ENCODE peak calls at places on chromosomes 3 and 15, in six cellular contexts. One of them, this sample, is unnamed.

GRCh38 chr3:54917172-54917571 is 10.7 kb downstream of the LRTM1 start:
- DNase-seq in H54: no peak
- DNase-seq in body of pancreas: no peak
- DNase-seq in heart left ventricle: no peak
- DNase-seq in sigmoid colon: no peak
- DNase-seq in GM12891: no peak
- DNase-seq in this sample: no peak

GRCh38 chr15:48616216-48616615 is 29.3 kb downstream of the FBN1 start:
- DNase-seq in H54: no peak
- DNase-seq in body of pancreas: no peak
- DNase-seq in heart left ventricle: no peak
- DNase-seq in sigmoid colon: no peak
- DNase-seq in GM12891: no peak
- DNase-seq in this sample: no peak

GRCh38 chr15:93973287-93973686 is 258.1 kb upstream of the MCTP2 start:
- DNase-seq in H54: no peak
- DNase-seq in body of pancreas: no peak
- DNase-seq in heart left ventricle: peak; percentile 29
- DNase-seq in sigmoid colon: peak; percentile 89
- DNase-seq in GM12891: no peak
- DNase-seq in this sample: no peak

GRCh38 chr15:59399465-59400102 is 26.9 kb upstream of the MYO1E start:
- DNase-seq in H54: no peak
- DNase-seq in body of pancreas: no peak
- DNase-seq in heart left ventricle: peak; percentile 18
- DNase-seq in sigmoid colon: no peak
- DNase-seq in GM12891: no peak
- DNase-seq in this sample: no peak

GRCh38 chr3:132083583-132084372 is 49.0 kb upstream of the CPNE4 start:
- DNase-seq in H54: no peak
- DNase-seq in body of pancreas: no peak
- DNase-seq in heart left ventricle: no peak
- DNase-seq in sigmoid colon: no peak
- DNase-seq in GM12891: no peak
- DNase-seq in this sample: no peak

GRCh38 chr15:47717036-47717611 is at the start of gene SEMA6D:
- DNase-seq in H54: peak; percentile 32
- DNase-seq in body of pancreas: peak; percentile 79
- DNase-seq in heart left ventricle: peak; percentile 77
- DNase-seq in sigmoid colon: peak; percentile 77
- DNase-seq in GM12891: peak; percentile 15
- DNase-seq in this sample: no peak

GRCh38 chr3:185153861-185154629 is 1.2 kb upstream of the C3orf70 start:
- DNase-seq in H54: no peak
- DNase-seq in body of pancreas: no peak
- DNase-seq in heart left ventricle: no peak
- DNase-seq in sigmoid colon: no peak
- DNase-seq in GM12891: no peak
- DNase-seq in this sample: no peak

GRCh38 chr3:53566450-53567145 is 72.2 kb downstream of the CACNA1D start:
- DNase-seq in H54: no peak
- DNase-seq in body of pancreas: no peak
- DNase-seq in heart left ventricle: no peak
- DNase-seq in sigmoid colon: no peak
- DNase-seq in GM12891: no peak
- DNase-seq in this sample: no peak

GRCh38 chr3:98695816-98696215 is 67.3 kb upstream of the ST3GAL6 start:
- DNase-seq in H54: no peak
- DNase-seq in body of pancreas: no peak
- DNase-seq in heart left ventricle: no peak
- DNase-seq in sigmoid colon: no peak
- DNase-seq in GM12891: no peak
- DNase-seq in this sample: no peak

GRCh38 chr3:9731206-9732079 is at the start of gene BRPF1:
- DNase-seq in H54: peak; percentile 94
- DNase-seq in body of pancreas: peak; percentile 100
- DNase-seq in heart left ventricle: peak; percentile 100
- DNase-seq in sigmoid colon: peak; percentile 100
- DNase-seq in GM12891: peak; percentile 99
- DNase-seq in this sample: peak; percentile 100
- TF ChIP-seq POLR2A in H54: peak; percentile 83
- TF ChIP-seq POLR2A in body of pancreas: peak; percentile 62
- TF ChIP-seq POLR2A in heart left ventricle: peak; percentile 61
- TF ChIP-seq POLR2A in sigmoid colon: peak; percentile 51
- TF ChIP-seq POLR2A in GM12891: peak; percentile 39
- TF ChIP-seq POLR2A in this sample: peak; percentile 61

GRCh38 chr3:133700351-133700750 is 38.6 kb upstream of the TOPBP1 start:
- DNase-seq in H54: no peak
- DNase-seq in body of pancreas: no peak
- DNase-seq in heart left ventricle: no peak
- DNase-seq in sigmoid colon: no peak
- DNase-seq in GM12891: no peak
- DNase-seq in this sample: no peak

GRCh38 chr3:133699467-133699866 is 37.7 kb upstream of the TOPBP1 start:
- DNase-seq in H54: no peak
- DNase-seq in body of pancreas: no peak
- DNase-seq in heart left ventricle: no peak
- DNase-seq in sigmoid colon: no peak
- DNase-seq in GM12891: no peak
- DNase-seq in this sample: no peak

GRCh38 chr3:133695772-133696171 is 34.0 kb upstream of the TOPBP1 start:
- DNase-seq in H54: no peak
- DNase-seq in body of pancreas: no peak
- DNase-seq in heart left ventricle: no peak
- DNase-seq in sigmoid colon: no peak
- DNase-seq in GM12891: no peak
- DNase-seq in this sample: no peak

GRCh38 chr3:133699903-133700302 is 38.2 kb upstream of the TOPBP1 start:
- DNase-seq in H54: no peak
- DNase-seq in body of pancreas: no peak
- DNase-seq in heart left ventricle: no peak
- DNase-seq in sigmoid colon: no peak
- DNase-seq in GM12891: no peak
- DNase-seq in this sample: no peak

DNA sequence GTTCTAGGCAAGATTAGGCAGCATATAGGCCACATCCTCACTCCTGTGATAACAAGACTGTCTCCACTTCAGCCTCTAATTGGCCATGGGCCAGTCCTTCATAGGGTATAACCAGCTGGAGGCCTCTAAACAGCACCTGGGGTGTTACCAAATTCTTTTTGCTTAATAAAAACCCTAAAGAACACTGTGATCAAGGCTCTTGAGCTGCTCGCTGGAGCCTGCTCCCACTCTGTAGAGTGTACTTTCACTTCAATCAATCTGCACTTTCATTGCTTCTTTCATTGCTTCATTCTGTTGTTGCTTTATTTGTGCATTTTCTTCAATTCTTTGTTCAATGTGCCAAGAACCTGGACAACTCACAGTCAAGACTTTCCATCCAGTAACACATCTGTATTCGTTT is 36.2 kb upstream of the TOPBP1 start:
- DNase-seq in H54: no peak
- DNase-seq in body of pancreas: no peak
- DNase-seq in heart left ventricle: no peak
- DNase-seq in sigmoid colon: no peak
- DNase-seq in GM12891: no peak
- DNase-seq in this sample: no peak
- TF ChIP-seq POLR2A in H54: no peak
- TF ChIP-seq POLR2A in body of pancreas: no peak
- TF ChIP-seq POLR2A in heart left ventricle: no peak
- TF ChIP-seq POLR2A in sigmoid colon: no peak
- TF ChIP-seq POLR2A in GM12891: no peak
- TF ChIP-seq POLR2A in this sample: no peak

GRCh38 chr15:90002428-90002844 is 1.3 kb downstream of the ZNF710 start:
- DNase-seq in H54: no peak
- DNase-seq in body of pancreas: peak; percentile 40
- DNase-seq in heart left ventricle: peak; percentile 51
- DNase-seq in sigmoid colon: peak; percentile 78
- DNase-seq in GM12891: no peak
- DNase-seq in this sample: peak; percentile 55
- TF ChIP-seq POLR2A in H54: no peak
- TF ChIP-seq POLR2A in body of pancreas: peak; percentile 28
- TF ChIP-seq POLR2A in heart left ventricle: no peak
- TF ChIP-seq POLR2A in sigmoid colon: no peak
- TF ChIP-seq POLR2A in GM12891: no peak
- TF ChIP-seq POLR2A in this sample: no peak

GRCh38 chr15:85620321-85621044 is 174.2 kb downstream of the KLHL25 start:
- DNase-seq in H54: no peak
- DNase-seq in body of pancreas: no peak
- DNase-seq in heart left ventricle: no peak
- DNase-seq in sigmoid colon: no peak
- DNase-seq in GM12891: no peak
- DNase-seq in this sample: no peak
- TF ChIP-seq POLR2A in H54: no peak
- TF ChIP-seq POLR2A in body of pancreas: peak; percentile 34
- TF ChIP-seq POLR2A in heart left ventricle: peak; percentile 57
- TF ChIP-seq POLR2A in sigmoid colon: no peak
- TF ChIP-seq POLR2A in GM12891: no peak
- TF ChIP-seq POLR2A in this sample: no peak

DNA sequence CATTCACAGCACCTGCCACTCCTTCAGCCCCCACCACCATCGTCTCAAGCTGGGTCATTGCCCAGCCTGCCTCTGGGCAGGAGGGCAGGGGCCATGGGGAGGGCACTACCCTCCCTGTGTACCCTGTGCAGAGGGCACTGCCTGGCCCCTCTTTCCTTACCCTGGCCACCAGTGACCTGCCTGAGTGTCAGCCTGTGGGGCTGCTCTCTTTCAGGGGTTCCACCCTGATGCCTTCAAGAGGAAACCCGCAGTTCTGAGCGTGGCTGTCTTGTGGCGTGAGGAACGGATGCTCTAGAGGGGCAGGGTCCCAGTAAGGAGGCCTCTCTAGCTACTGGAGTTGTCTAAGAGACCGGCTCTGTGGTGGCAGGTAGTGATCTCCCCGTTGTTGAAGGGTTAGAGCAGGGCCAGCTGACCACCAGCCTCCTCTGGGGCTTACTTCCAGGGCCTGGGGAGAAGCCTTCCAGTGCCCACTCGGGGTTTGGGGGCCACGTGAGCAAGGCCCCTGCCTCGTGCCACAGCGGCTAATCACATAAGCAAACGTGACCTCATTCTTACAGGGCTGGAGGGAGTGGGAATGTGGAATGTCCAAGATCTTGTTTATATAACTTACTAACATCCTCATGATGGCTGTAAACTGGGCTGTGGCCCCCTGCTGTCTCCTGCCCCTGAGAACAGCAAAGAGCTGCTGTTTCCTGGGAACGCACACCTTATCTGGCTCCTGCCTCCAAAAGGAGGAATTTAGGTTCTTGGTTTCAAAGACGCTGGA is 31.4 kb upstream of the SEC13 start:
- DNase-seq in H54: peak; percentile 81
- DNase-seq in body of pancreas: no peak
- DNase-seq in heart left ventricle: no peak
- DNase-seq in sigmoid colon: no peak
- DNase-seq in GM12891: no peak
- DNase-seq in this sample: no peak
- TF ChIP-seq POLR2A in H54: no peak
- TF ChIP-seq POLR2A in body of pancreas: no peak
- TF ChIP-seq POLR2A in heart left ventricle: no peak
- TF ChIP-seq POLR2A in sigmoid colon: no peak
- TF ChIP-seq POLR2A in GM12891: no peak
- TF ChIP-seq POLR2A in this sample: no peak

GRCh38 chr3:149753717-149754116 is 1.4 kb upstream of the COMMD2 start:
- DNase-seq in H54: no peak
- DNase-seq in body of pancreas: no peak
- DNase-seq in heart left ventricle: no peak
- DNase-seq in sigmoid colon: no peak
- DNase-seq in GM12891: no peak
- DNase-seq in this sample: no peak

GRCh38 chr3:149751551-149751950 is 738 bp downstream of the COMMD2 start:
- DNase-seq in H54: no peak
- DNase-seq in body of pancreas: no peak
- DNase-seq in heart left ventricle: no peak
- DNase-seq in sigmoid colon: no peak
- DNase-seq in GM12891: no peak
- DNase-seq in this sample: peak; percentile 45

GRCh38 chr3:149752788-149753136 is 473 bp upstream of the COMMD2 start:
- DNase-seq in H54: no peak
- DNase-seq in body of pancreas: no peak
- DNase-seq in heart left ventricle: no peak
- DNase-seq in sigmoid colon: no peak
- DNase-seq in GM12891: no peak
- DNase-seq in this sample: no peak

GRCh38 chr3:149752051-149752787 is at the start of gene COMMD2:
- DNase-seq in H54: peak; percentile 65
- DNase-seq in body of pancreas: peak; percentile 77
- DNase-seq in heart left ventricle: peak; percentile 80
- DNase-seq in sigmoid colon: peak; percentile 90
- DNase-seq in GM12891: peak; percentile 57
- DNase-seq in this sample: peak; percentile 91
- TF ChIP-seq POLR2A in H54: peak; percentile 81
- TF ChIP-seq POLR2A in body of pancreas: peak; percentile 67
- TF ChIP-seq POLR2A in heart left ventricle: peak; percentile 53
- TF ChIP-seq POLR2A in sigmoid colon: peak; percentile 58
- TF ChIP-seq POLR2A in GM12891: peak; percentile 90
- TF ChIP-seq POLR2A in this sample: peak; percentile 83

GRCh38 chr3:118760611-118761606 is 273.7 kb downstream of the IGSF11 start:
- DNase-seq in H54: no peak
- DNase-seq in body of pancreas: no peak
- DNase-seq in heart left ventricle: no peak
- DNase-seq in sigmoid colon: no peak
- DNase-seq in GM12891: no peak
- DNase-seq in this sample: no peak
- TF ChIP-seq POLR2A in H54: no peak
- TF ChIP-seq POLR2A in body of pancreas: no peak
- TF ChIP-seq POLR2A in heart left ventricle: no peak
- TF ChIP-seq POLR2A in sigmoid colon: no peak
- TF ChIP-seq POLR2A in GM12891: no peak
- TF ChIP-seq POLR2A in this sample: no peak

DNA sequence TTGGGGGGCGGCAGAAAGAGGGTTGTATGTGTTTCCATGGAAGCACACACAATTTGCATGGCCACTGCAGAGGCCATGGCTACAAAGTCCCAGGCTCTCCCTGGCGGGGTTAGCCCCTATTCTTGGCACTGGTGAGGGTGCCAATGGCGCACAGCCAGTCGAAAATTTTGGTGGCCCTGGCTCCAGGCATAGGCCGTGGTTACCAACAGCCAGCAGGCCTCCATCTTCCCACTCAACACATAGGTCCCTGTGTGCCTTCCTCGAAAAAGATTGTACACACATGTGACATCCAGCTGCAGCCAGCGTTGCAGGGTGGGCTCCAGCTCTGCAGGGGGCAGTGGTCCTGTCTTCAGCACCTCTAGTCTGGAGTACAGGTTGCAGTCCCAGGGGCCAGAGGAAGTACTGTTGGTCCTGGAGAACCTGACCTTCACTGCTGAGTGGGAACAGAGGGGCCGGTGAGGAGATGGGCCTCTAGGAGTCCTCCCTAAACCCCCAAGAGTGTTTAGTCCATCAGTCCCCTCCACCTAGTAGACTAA is 7.1 kb downstream of the P4HTM start:
- DNase-seq in H54: no peak
- DNase-seq in body of pancreas: no peak
- DNase-seq in heart left ventricle: no peak
- DNase-seq in sigmoid colon: no peak
- DNase-seq in GM12891: no peak
- DNase-seq in this sample: no peak
- TF ChIP-seq POLR2A in H54: no peak
- TF ChIP-seq POLR2A in body of pancreas: no peak
- TF ChIP-seq POLR2A in heart left ventricle: no peak
- TF ChIP-seq POLR2A in sigmoid colon: no peak
- TF ChIP-seq POLR2A in GM12891: no peak
- TF ChIP-seq POLR2A in this sample: no peak